ENCODE peak calls at places on chromosome 7, in ten cellular contexts. U is uterus, Y is A549, K is pancreas, V is BE2C, M is cardiac muscle cell, L is tibial artery, D is psoas muscle, N is ascending aorta, T is OCI-LY7. P is an unnamed sample. For H3K4me1, the result is how much of the 10 kb centered on the place peaks cover.

GRCh38 chr7:42914009-42914725 is 2.3 kb upstream of the C7orf25 start:
- DNase-seq in U (no peak), L (no peak), T (no peak), M (peak), D (no peak), K (no peak), V (no peak), N (no peak), Y (no peak), P (no peak)

GRCh38 chr7:150404785-150405583 is 25.9 kb downstream of the ZNF775 start:
- DNase-seq in D (peak), T (peak), L (peak), Y (peak), K (peak), U (peak), M (peak), N (peak), V (peak), P (peak)

GRCh38 chr7:94997547-94997946 is 90.2 kb downstream of the PPP1R9A start:
- DNase-seq in M (no peak), D (no peak), K (no peak), U (no peak), N (no peak), T (no peak), V (no peak), L (no peak), Y (no peak), P (no peak)

GRCh38 chr7:156673902-156674301 is 33.3 kb downstream of the RNF32 start:
- DNase-seq in U (no peak), D (no peak), V (no peak), Y (no peak), M (no peak), K (no peak), N (no peak), T (no peak), L (no peak), P (no peak)

GRCh38 chr7:106896268-106896667 is 31.2 kb downstream of the PIK3CG start:
- DNase-seq in U (no peak), T (no peak), Y (no peak), M (no peak), K (no peak), N (no peak), V (no peak), L (no peak), D (no peak), P (no peak)

GRCh38 chr7:110296321-110296720 is 794.6 kb upstream of the LRRN3 start:
- DNase-seq in M (no peak), V (no peak), U (no peak), N (no peak), T (no peak), D (no peak), L (no peak), Y (no peak), K (no peak), P (no peak)

GRCh38 chr7:94848992-94849576 is 58.3 kb upstream of the PPP1R9A start:
- DNase-seq in K (peak), U (no peak), N (no peak), D (no peak), Y (no peak), V (no peak), L (no peak), M (no peak), T (no peak), P (no peak)

GRCh38 chr7:87110778-87111177 is 41.5 kb upstream of the DMTF1 start:
- DNase-seq in N (no peak), D (no peak), L (no peak), K (no peak), U (no peak), Y (peak), M (peak), V (no peak), T (no peak), P (no peak)

GRCh38 chr7:23863209-23863798 is 153.3 kb downstream of the STK31 start:
- DNase-seq in D (no peak), T (peak), M (peak), Y (peak), K (no peak), L (no peak), N (no peak), U (no peak), V (peak), P (no peak)

GRCh38 chr7:55555160-55555559 is 17.1 kb downstream of the VOPP1 start:
- DNase-seq in L (no peak), V (no peak), N (no peak), K (no peak), Y (no peak), D (no peak), T (no peak), U (no peak), M (no peak), P (no peak)

GRCh38 chr7:148191391-148192076 is 399.0 kb upstream of the C7orf33 start:
- DNase-seq in V (no peak), L (no peak), K (no peak), N (no peak), T (no peak), U (no peak), M (peak), D (no peak), Y (no peak), P (no peak)

GRCh38 chr7:105026750-105027149 is 12.7 kb downstream of the KMT2E start:
- DNase-seq in D (no peak), K (no peak), L (no peak), M (no peak), N (no peak), T (no peak), V (no peak), Y (no peak), U (no peak), P (no peak)

GRCh38 chr7:105656922-105657521 is 75.7 kb upstream of the EFCAB10 start:
- DNase-seq in M (peak), N (no peak), U (no peak), Y (peak), T (peak), L (no peak), V (peak), D (no peak), K (no peak), P (no peak)

GRCh38 chr7:44473295-44473694 is 17.2 kb downstream of the NUDCD3 start:
- DNase-seq in V (no peak), N (no peak), U (no peak), Y (peak), M (peak), D (no peak), L (no peak), K (no peak), T (no peak), P (no peak)

GRCh38 chr7:151088019-151088855 is 2.0 kb downstream of the AGAP3 start:
- DNase-seq in U (no peak), D (peak), T (no peak), L (peak), Y (no peak), K (no peak), M (no peak), V (no peak), N (no peak), P (no peak)

GRCh38 chr7:151271699-151272355 is 23.3 kb upstream of the SMARCD3 start:
- DNase-seq in L (peak), T (peak), D (peak), V (no peak), U (peak), K (no peak), N (peak), M (peak), Y (peak), P (no peak)

GRCh38 chr7:71454981-71455380 is 323.0 kb downstream of the GALNT17 start:
- DNase-seq in D (no peak), L (no peak), K (no peak), V (no peak), N (no peak), T (no peak), U (no peak), Y (no peak), M (no peak), P (no peak)

GRCh38 chr7:16774986-16775385 is 21.4 kb downstream of the TSPAN13 start:
- DNase-seq in K (no peak), M (no peak), V (no peak), D (no peak), U (no peak), Y (no peak), T (no peak), N (no peak), L (no peak), P (no peak)

GRCh38 chr7:121126801-121127534 is 138.5 kb downstream of the CPED1 start:
- DNase-seq in L (no peak), M (peak), N (no peak), K (no peak), D (no peak), Y (peak), U (no peak), V (no peak), T (peak), P (no peak)

GRCh38 chr7:45595809-45596664 is 21.9 kb downstream of the ADCY1 start:
- DNase-seq in K (no peak), M (no peak), N (peak), U (no peak), L (no peak), V (no peak), T (no peak), Y (no peak), D (no peak), P (no peak)

GRCh38 chr7:91892099-91892788 is 11.7 kb upstream of the MTERF1 start:
- DNase-seq in U (no peak), M (no peak), D (no peak), V (no peak), T (no peak), K (no peak), N (no peak), L (no peak), Y (no peak), P (no peak)

GRCh38 chr7:40826419-40827216 is 691.8 kb downstream of the SUGCT start:
- DNase-seq in D (no peak), Y (no peak), M (no peak), U (no peak), L (no peak), T (no peak), N (no peak), V (no peak), K (no peak), P (no peak)

GRCh38 chr7:33905389-33906032 is at the start of gene BMPER:
- DNase-seq in K (peak), M (no peak), Y (peak), V (peak), U (peak), N (no peak), D (peak), L (peak), T (no peak), P (peak)

GRCh38 chr7:24138366-24138765 is 145.6 kb upstream of the NPY start:
- DNase-seq in N (no peak), T (no peak), L (no peak), V (no peak), D (no peak), Y (no peak), K (no peak), M (no peak), U (no peak), P (no peak)

GRCh38 chr7:55534262-55534915 is 37.9 kb downstream of the VOPP1 start:
- DNase-seq in T (peak), D (no peak), K (no peak), U (no peak), L (peak), M (peak), N (peak), V (no peak), Y (no peak), P (peak)

GRCh38 chr7:121054925-121055324 is 66.4 kb downstream of the CPED1 start:
- DNase-seq in T (no peak), N (no peak), K (no peak), D (no peak), Y (no peak), L (no peak), V (no peak), U (no peak), M (no peak), P (no peak)

GRCh38 chr7:32221056-32221455 is 150.8 kb upstream of the PDE1C start:
- DNase-seq in D (no peak), V (no peak), T (no peak), N (no peak), L (no peak), U (no peak), K (no peak), Y (no peak), M (no peak), P (no peak)

GRCh38 chr7:75776295-75776971 is 4.4 kb upstream of the CCL26 start:
- DNase-seq in U (no peak), L (no peak), N (no peak), M (peak), D (no peak), V (no peak), K (no peak), T (no peak), Y (peak), P (no peak)
- TF ChIP-seq CTCF in U (no peak), L (no peak), N (no peak), M (no peak), D (no peak), V (no peak), K (no peak), T (no peak), Y (no peak), P (no peak)

GRCh38 chr7:129773328-129773731 is 161.8 kb downstream of the NRF1 start:
- DNase-seq in U (no peak), V (no peak), Y (no peak), L (no peak), M (no peak), K (no peak), T (no peak), N (no peak), D (no peak), P (no peak)

GRCh38 chr7:129773871-129774270 is 162.4 kb downstream of the NRF1 start:
- DNase-seq in D (no peak), K (no peak), U (no peak), Y (no peak), L (no peak), V (no peak), T (no peak), N (no peak), M (no peak), P (no peak)

GRCh38 chr7:129771928-129772479 is 160.5 kb downstream of the NRF1 start:
- DNase-seq in K (no peak), N (no peak), Y (no peak), L (no peak), U (no peak), D (no peak), T (no peak), V (no peak), M (no peak), P (no peak)

GRCh38 chr7:129771201-129771927 is 159.8 kb downstream of the NRF1 start:
- DNase-seq in V (no peak), U (no peak), T (no peak), D (no peak), K (no peak), N (no peak), M (no peak), Y (no peak), L (no peak), P (no peak)

DNA sequence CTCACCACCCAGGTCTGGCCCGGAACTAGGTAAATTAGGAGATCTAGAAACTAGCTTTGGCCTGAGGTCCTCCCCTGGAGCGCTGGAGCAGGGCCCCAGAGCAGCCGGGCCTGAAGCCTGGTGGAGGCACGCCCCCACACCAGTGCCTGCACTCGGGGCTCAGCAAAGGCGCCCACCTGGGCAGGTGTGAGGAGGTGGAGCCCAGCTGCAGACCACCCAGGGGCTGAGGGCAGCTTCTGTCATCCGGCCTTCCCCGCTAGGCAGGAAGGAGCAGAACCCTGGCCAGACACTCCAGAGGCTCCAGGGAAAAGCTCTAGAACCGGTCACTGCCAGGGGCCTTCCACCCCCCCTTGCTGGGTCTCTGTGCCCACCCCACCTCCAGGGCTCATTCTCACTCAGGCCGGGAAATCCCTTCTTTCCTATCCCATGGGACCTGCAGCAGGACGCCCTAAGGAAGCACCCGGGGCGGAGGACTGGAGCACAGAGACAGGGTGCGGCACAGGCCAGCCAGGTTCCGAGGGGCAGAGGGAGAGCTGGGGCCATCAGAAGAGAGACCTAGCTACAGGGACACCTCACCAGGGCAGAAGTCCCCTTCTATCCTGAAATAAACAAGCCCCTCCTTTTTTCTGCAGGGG is 161.2 kb downstream of the NRF1 start:
- DNase-seq in V (no peak), K (no peak), U (no peak), M (no peak), L (no peak), T (no peak), Y (no peak), N (no peak), D (no peak), P (no peak)
- H3K4me1 ChIP-seq in V (under half), K (under half), U (under half), M (under half), L (under half), T (under half), Y (under half), N (under half), D (under half), P (under half)

DNA sequence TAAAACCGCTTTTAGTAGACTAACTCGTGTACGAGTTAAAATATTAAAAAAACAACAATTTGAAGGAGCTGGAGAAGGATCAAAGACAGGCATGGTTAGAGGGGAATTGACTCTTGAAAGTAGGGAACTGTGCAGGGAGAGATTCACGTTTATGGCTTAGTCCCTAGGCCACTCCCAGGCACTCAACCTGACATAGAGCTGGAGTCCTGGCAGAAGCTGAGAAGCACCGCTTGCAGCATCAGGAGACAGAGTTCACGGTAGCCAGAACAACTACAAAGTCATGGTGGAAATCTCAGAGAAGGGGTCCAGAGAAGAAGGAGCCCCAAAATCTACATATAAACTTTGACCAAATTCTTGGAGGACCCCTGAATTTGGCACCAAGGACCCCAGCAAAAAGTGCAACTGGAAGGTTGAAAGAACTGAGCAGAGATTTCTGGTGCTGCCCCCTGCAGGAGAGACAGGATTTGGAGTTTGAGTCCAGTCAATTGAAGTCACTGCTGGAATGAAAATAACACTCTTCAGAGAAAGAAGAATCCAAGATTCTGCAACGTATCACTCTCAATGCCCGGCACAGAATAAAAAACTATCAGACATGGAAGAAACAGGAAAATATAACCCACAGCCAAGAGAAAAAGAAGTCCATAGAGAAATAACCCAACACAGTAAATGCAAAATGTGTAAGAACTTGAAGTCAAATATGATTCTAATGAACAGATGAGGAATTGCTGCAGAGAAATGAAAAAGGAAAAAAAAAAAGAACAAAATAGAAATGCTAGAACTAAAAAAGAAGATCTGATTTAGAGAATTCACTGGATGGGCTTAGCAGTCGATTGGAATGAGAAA is 493.3 kb upstream of the PODXL start:
- DNase-seq in T (peak), Y (peak), M (peak), K (no peak), N (no peak), V (peak), D (no peak), L (no peak), U (no peak), P (no peak)
- TF ChIP-seq CTCF in T (peak), Y (peak), M (peak), K (peak), N (peak), V (peak), D (peak), L (peak), U (no peak), P (peak)

GRCh38 chr7:139682136-139683013 is 95.4 kb downstream of the HIPK2 start:
- DNase-seq in V (no peak), U (no peak), D (no peak), L (no peak), T (no peak), K (no peak), Y (peak), N (no peak), M (peak), P (no peak)
- H3K4me1 ChIP-seq in V (under half), U (under half), D (half or more), L (half or more), T (under half), K (under half), Y (half or more), N (under half), M (under half), P (under half)

GRCh38 chr7:30859940-30860623 is 51.6 kb upstream of the AQP1 start:
- DNase-seq in U (no peak), T (no peak), K (no peak), M (no peak), L (no peak), Y (no peak), N (no peak), D (no peak), V (no peak), P (no peak)

GRCh38 chr7:30861612-30862011 is 50.0 kb upstream of the AQP1 start:
- DNase-seq in Y (no peak), D (no peak), N (no peak), K (peak), T (no peak), M (no peak), U (no peak), L (no peak), V (no peak), P (no peak)

GRCh38 chr7:30855936-30856335 is 55.7 kb upstream of the AQP1 start:
- DNase-seq in M (no peak), L (no peak), D (no peak), T (no peak), K (no peak), Y (no peak), V (no peak), U (no peak), N (no peak), P (no peak)

GRCh38 chr7:30858576-30858975 is 53.1 kb upstream of the AQP1 start:
- DNase-seq in T (no peak), Y (no peak), N (no peak), L (no peak), K (no peak), D (no peak), V (no peak), M (no peak), U (no peak), P (no peak)

GRCh38 chr7:30859202-30859939 is 52.3 kb upstream of the AQP1 start:
- DNase-seq in M (no peak), D (no peak), N (no peak), U (no peak), Y (no peak), T (no peak), K (no peak), L (no peak), V (no peak), P (no peak)
- TF ChIP-seq CTCF in M (no peak), D (no peak), N (no peak), U (no peak), Y (no peak), T (no peak), K (no peak), L (no peak), V (no peak), P (no peak)

GRCh38 chr7:133056370-133057238 is 25.3 kb downstream of the CHCHD3 start:
- DNase-seq in M (no peak), Y (no peak), N (no peak), V (no peak), T (no peak), L (no peak), K (no peak), U (no peak), D (no peak), P (no peak)
- H3K4me1 ChIP-seq in M (under half), Y (under half), N (under half), V (under half), T (under half), L (under half), K (under half), U (under half), D (half or more), P (under half)

GRCh38 chr7:124120911-124121310 is 88.0 kb upstream of the TMEM229A start:
- DNase-seq in T (no peak), K (no peak), N (no peak), D (no peak), L (no peak), M (no peak), Y (no peak), U (no peak), V (no peak), P (no peak)

DNA sequence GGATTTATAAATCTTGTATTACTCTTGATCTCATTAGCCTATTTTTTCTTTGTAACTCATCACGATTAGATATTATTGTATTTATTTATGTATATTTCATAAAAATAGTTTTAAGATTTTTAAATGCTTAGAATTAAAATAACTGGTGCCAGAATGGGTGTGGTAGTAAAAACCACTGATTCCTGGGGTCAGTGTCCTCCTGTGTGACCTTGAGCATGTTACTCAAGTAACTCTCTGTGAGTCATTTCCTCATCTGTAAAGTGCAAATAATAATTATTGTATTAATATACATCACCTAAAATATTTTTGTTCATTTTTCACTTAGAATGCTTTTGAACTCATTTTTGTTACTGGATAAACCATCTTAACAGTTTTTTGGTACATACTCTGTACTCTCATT is 91.3 kb upstream of the TMEM229A start:
- DNase-seq in M (no peak), D (no peak), T (no peak), N (no peak), Y (no peak), K (no peak), L (no peak), V (no peak), U (no peak), P (no peak)
- TF ChIP-seq CTCF in M (no peak), D (no peak), T (no peak), N (no peak), Y (no peak), K (no peak), L (no peak), V (no peak), U (no peak), P (no peak)

GRCh38 chr7:159024280-159024951 is 120.3 kb downstream of the VIPR2 start:
- DNase-seq in U (no peak), N (peak), V (no peak), D (no peak), K (no peak), Y (no peak), M (no peak), T (no peak), L (peak), P (no peak)
- H3K4me1 ChIP-seq in U (under half), N (under half), V (under half), D (under half), K (under half), Y (under half), M (under half), T (under half), L (under half), P (under half)

GRCh38 chr7:80133361-80134104 is 1.1 kb upstream of the GNAI1 start:
- DNase-seq in N (no peak), K (no peak), Y (peak), T (no peak), M (no peak), L (no peak), D (no peak), U (peak), V (no peak), P (no peak)
- TF ChIP-seq CTCF in N (no peak), K (no peak), Y (no peak), T (no peak), M (no peak), L (peak), D (peak), U (peak), V (no peak), P (no peak)